ENCODE peak calls at places on chromosomes 11 and 22, in four cellular contexts. J is bronchial epithelial cell; Q is CD8-positive, alpha-beta memory T cell; Z is epithelial cell of esophagus. O is an unnamed sample.

GRCh38 chr22:49704345-49705215 is 123.1 kb downstream of the BRD1 start:
- DNase-seq in Z (no peak), J (no peak), Q (no peak), O (no peak)

GRCh38 chr11:133955945-133956421 is 785 bp downstream of the IGSF9B start:
- DNase-seq in Q (no peak), Z (no peak), J (no peak), O (no peak)

GRCh38 chr11:64876835-64877341 is 1.5 kb downstream of the EHD1 start:
- DNase-seq in Q (no peak), Z (peak), J (no peak), O (no peak)

GRCh38 chr11:87284306-87284705 is 246.6 kb downstream of the TMEM135 start:
- DNase-seq in J (no peak), Z (no peak), Q (no peak), O (no peak)

GRCh38 chr11:123536690-123537437 is 106.8 kb downstream of the GRAMD1B start:
- DNase-seq in J (no peak), Z (peak), Q (no peak), O (no peak)

GRCh38 chr22:19801340-19802000 is 40.9 kb downstream of the TBX1 start:
- DNase-seq in Q (no peak), Z (no peak), J (no peak), O (no peak)

GRCh38 chr11:32154275-32154674 is 63.4 kb downstream of the RCN1 start:
- DNase-seq in Q (no peak), Z (peak), J (peak), O (no peak)

GRCh38 chr11:100269511-100269910 is 417.6 kb upstream of the ARHGAP42 start:
- DNase-seq in J (no peak), Z (no peak), Q (no peak), O (no peak)

GRCh38 chr11:3745161-3745560 is 52.2 kb downstream of the NUP98 start:
- DNase-seq in J (peak), Z (peak), Q (no peak), O (no peak)

GRCh38 chr11:34685864-34686263 is 65.0 kb downstream of the EHF start:
- DNase-seq in Q (no peak), J (no peak), Z (no peak), O (no peak)

GRCh38 chr22:41181349-41182241 is 23.5 kb upstream of the L3MBTL2 start:
- DNase-seq in Z (peak), Q (no peak), J (peak), O (no peak)

GRCh38 chr22:17941501-17942406 is 82.6 kb downstream of the MICAL3 start:
- DNase-seq in J (no peak), Q (no peak), Z (no peak), O (no peak)

GRCh38 chr11:33723238-33723881 is 12.9 kb downstream of the CD59 start:
- DNase-seq in Q (no peak), J (peak), Z (peak), O (no peak)

GRCh38 chr11:18974192-18974591 is 35.0 kb upstream of the MRGPRX1 start:
- DNase-seq in Z (no peak), J (no peak), Q (no peak), O (no peak)

GRCh38 chr11:14764899-14765527 is 121.4 kb downstream of the PDE3B start:
- DNase-seq in Z (no peak), J (peak), Q (peak), O (no peak)

GRCh38 chr11:63813563-63814382 is 517 bp downstream of the SPINDOC start:
- DNase-seq in Z (peak), Q (peak), J (no peak), O (peak)

GRCh38 chr11:19658344-19658743 is 54.3 kb upstream of the NAV2 start:
- DNase-seq in Q (no peak), J (no peak), Z (no peak), O (no peak)

GRCh38 chr11:87399341-87399740 is 361.6 kb downstream of the TMEM135 start:
- DNase-seq in Z (no peak), J (no peak), Q (no peak), O (no peak)

GRCh38 chr11:62502030-62502730 is 44.4 kb downstream of the AHNAK start:
- DNase-seq in J (no peak), Q (no peak), Z (no peak), O (no peak)

GRCh38 chr11:118401880-118402590 is 629 bp downstream of the ATP5MG start:
- DNase-seq in Z (peak), Q (no peak), J (peak), O (no peak)

GRCh38 chr11:126857860-126858808 is 142.4 kb downstream of the KIRREL3 start:
- DNase-seq in J (no peak), Z (peak), Q (no peak), O (no peak)

GRCh38 chr11:33942954-33943353 is 51.1 kb upstream of the LMO2 start:
- DNase-seq in J (peak), Z (peak), Q (no peak), O (peak)

GRCh38 chr22:41116342-41116741 is 23.9 kb downstream of the EP300 start:
- DNase-seq in J (no peak), Z (no peak), Q (no peak), O (no peak)

GRCh38 chr22:20551805-20552449 is 44.5 kb downstream of the MED15 start:
- DNase-seq in Z (no peak), Q (no peak), J (no peak), O (no peak)

O was measured in OCI-LY7.